ENCODE peak calls at places on chromosomes 4 and X, in four cellular contexts. Y, D, P and I are unnamed samples.

GRCh38 chr4:168527560-168527959 is 30.7 kb downstream of the PALLD start:
- DNase-seq in D (no peak), P (no peak), Y (no peak), I (no peak)

GRCh38 chr4:104451573-104451972 is 43.1 kb downstream of the CXXC4 start:
- DNase-seq in D (no peak), P (no peak), Y (no peak), I (peak)

GRCh38 chr4:158121203-158121586 is 51.6 kb downstream of the GASK1B start:
- DNase-seq in Y (no peak), P (no peak), D (no peak), I (peak)

GRCh38 chr4:3262208-3263052 is 13.5 kb downstream of the MSANTD1 start:
- DNase-seq in P (no peak), D (no peak), Y (no peak), I (no peak)

GRCh38 chrX:53456254-53456653 is 22.1 kb upstream of the HSD17B10 start:
- DNase-seq in P (no peak), D (no peak), Y (no peak), I (peak)

GRCh38 chr4:31192372-31192771 is 472.2 kb downstream of the PCDH7 start:
- DNase-seq in D (no peak), P (no peak), Y (no peak), I (no peak)

GRCh38 chr4:128917781-128918180 is 108.3 kb downstream of the JADE1 start:
- DNase-seq in Y (no peak), D (no peak), P (no peak), I (no peak)

GRCh38 chr4:152536545-152537182 is 772 bp upstream of the FBXW7 start:
- DNase-seq in Y (no peak), P (no peak), D (no peak), I (peak)

GRCh38 chrX:107849747-107850478 is 24.2 kb downstream of the MID2 start:
- DNase-seq in D (peak), P (no peak), Y (no peak), I (peak)

GRCh38 chr4:118265312-118266144 is 87.3 kb downstream of the PRSS12 start:
- DNase-seq in P (no peak), D (peak), Y (no peak), I (no peak)

GRCh38 chr4:39892988-39893692 is 84.6 kb downstream of the PDS5A start:
- DNase-seq in Y (no peak), D (no peak), P (no peak), I (no peak)

GRCh38 chrX:70029790-70030189 is 19.9 kb downstream of the AWAT2 start:
- DNase-seq in Y (no peak), D (no peak), P (no peak), I (no peak)
- H2BK12ac ChIP-seq in Y (no peak), D (no peak), P (no peak), I (no peak)

GRCh38 chr4:170071196-170071595 is 18.6 kb downstream of the AADAT start:
- DNase-seq in Y (no peak), D (no peak), P (no peak), I (no peak)
- H4K91ac ChIP-seq in Y (no peak), D (no peak), P (no peak), I (no peak)

GRCh38 chrX:39900788-39901170 is 197.0 kb downstream of the BCOR start:
- DNase-seq in D (no peak), Y (no peak), P (no peak), I (no peak)
- H2BK12ac ChIP-seq in D (no peak), Y (peak), P (no peak), I (no peak)

DNA sequence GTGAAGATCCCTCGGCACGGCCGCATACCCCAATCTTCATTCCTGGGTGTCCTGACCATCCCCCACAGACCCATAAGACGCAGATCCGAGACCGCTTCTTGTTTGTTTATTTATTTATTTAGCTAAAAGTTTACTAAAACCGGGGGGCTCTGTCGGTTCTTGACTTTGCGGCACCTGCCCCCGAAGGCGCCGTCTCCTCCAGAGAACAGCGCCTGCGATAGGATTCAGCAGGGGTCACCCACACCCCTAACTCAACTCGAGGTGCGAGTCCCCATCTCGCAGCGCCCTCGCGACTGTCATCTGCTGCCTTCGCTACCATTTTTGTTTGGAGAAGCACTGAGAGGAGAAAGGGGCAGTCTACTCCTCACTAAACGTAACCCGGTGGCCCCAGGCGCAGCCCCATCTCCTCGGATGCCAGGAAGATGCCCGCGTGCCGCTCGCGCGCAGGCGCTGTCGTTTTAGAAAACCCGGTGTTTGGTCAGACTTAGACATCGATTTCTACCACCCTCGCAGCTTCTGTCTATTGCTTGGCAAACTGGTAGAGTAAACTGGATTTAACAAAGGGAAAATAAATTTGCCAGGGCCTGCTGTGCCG is 18.9 kb upstream of the GPR101 start:
- DNase-seq in D (peak), Y (no peak), P (no peak), I (no peak)
- H4K91ac ChIP-seq in D (no peak), Y (no peak), P (no peak), I (no peak)

DNA sequence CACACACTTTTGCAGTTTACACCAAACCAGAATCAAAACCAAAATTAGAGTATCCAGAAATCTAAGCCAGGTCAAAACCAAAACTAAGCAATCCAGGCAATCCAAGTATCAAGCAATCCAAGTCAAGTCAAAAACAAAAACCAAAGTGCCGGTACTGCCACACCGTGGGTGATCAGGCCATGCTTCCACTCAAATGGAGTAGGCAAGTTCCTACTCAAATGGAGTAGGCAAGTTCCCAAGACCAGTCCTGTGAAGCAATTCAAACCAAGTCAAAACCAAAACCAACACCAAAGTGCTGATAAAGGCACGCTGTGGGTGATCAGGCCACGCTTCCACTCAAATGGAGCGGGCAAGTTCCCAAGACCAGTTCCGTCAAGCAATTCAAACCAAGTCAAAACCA is 31.3 kb downstream of the MID1 start:
- DNase-seq in D (no peak), Y (no peak), P (no peak), I (peak)
- H2BK12ac ChIP-seq in D (no peak), Y (no peak), P (no peak), I (no peak)

GRCh38 chr4:18022572-18023039 is 1.1 kb upstream of the LCORL start:
- DNase-seq in D (no peak), Y (no peak), P (no peak), I (no peak)
- H4K91ac ChIP-seq in D (no peak), Y (no peak), P (no peak), I (no peak)

DNA sequence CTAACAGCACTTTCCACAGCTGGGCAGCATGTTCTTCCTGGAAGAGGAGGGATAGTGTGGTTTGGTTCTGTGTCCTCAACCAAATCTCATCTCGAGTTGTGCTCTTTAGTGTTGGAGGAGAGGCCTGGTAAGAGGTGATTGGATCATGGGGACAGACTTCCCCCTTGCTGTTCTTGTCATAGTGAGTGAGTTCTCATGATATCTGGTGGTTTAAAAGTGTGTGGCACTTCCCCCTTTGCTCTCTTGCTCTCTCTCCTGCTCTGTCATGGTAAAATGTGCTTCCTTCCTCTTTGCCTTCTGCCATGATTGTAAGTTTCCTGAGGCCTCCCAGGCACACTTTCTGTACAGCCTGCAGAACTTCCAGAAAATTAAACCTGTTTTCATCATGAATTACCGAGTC is 133.7 kb upstream of the NDP start:
- DNase-seq in D (no peak), P (no peak), Y (no peak), I (no peak)
- H2BK12ac ChIP-seq in D (no peak), P (no peak), Y (no peak), I (no peak)

DNA sequence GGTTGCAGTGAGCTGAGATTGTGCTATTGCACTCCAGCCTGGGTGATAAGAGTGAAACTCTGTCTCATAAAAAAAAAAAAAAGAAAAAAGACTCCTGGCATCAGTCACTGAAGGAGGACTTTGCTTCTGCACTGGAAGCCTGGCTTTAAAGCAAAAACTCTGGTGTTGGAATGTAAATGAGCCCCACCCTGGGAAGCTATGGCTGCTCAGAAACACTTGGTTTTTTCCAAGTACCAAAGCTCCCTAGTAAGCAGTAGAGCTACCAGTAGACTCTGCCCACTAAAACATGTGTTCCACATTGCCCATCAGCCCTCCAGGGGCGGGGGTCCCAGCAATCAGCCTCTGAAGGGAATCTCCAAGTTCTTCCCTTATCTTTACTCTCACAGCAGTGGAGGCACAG is 154.4 kb downstream of the SHROOM3 start:
- DNase-seq in Y (no peak), P (no peak), D (peak), I (peak)
- H4K91ac ChIP-seq in Y (no peak), P (peak), D (peak), I (no peak)

DNA sequence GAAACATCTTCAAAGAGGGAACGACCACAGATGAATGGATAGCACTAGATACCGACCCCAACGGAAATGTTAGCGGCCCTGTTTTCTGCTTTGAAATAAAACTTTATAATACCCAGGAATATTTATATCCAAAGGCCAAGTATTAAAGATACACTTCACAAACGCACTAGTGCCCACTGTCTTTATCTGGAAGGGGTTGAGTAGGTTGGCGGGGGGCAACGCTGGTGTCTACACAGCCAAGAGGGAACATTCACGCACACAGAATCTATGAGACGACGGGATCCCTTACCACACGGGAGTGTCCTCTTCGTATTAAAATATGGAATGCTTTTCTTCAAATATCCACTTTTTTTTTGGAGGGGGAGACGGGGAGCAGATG is 3.3 kb downstream of the HAND2 start:
- DNase-seq in Y (no peak), D (no peak), P (no peak), I (no peak)
- H2BK12ac ChIP-seq in Y (no peak), D (no peak), P (no peak), I (no peak)